ENCODE peak calls at places on chromosomes 1 and 21, in ten cellular contexts. L is GM10248, X is PC-3, T is right lobe of liver, M is WTC11, S is brain microvascular endothelial cell, K is left lung, F is pancreas, A is testis, V is GM13977. Q is an unnamed sample.
A peak's percentile ranks its signal among the peaks of the same experiment; 100 is the strongest.

GRCh38 chr1:4468386-4468785 is 186.0 kb upstream of the AJAP1 start:
- DNase-seq in L (no peak), X (no peak), T (no peak), M (no peak), S (no peak), K (no peak), F (no peak), A (no peak), V (no peak), Q (no peak)

GRCh38 chr1:32871364-32872188 is 864 bp upstream of the FNDC5 start:
- DNase-seq in L (no peak), X (no peak), T (no peak), M (no peak), S (no peak), K (no peak), F (no peak), A (peak; percentile 15), V (peak; percentile 28), Q (no peak)

GRCh38 chr1:214581785-214582184 is 21.2 kb upstream of the CENPF start:
- DNase-seq in L (no peak), X (peak; percentile 99), T (no peak), M (no peak), S (peak; percentile 43), K (no peak), F (peak; percentile 43), A (no peak), V (no peak), Q (no peak)

GRCh38 chr1:237672748-237673147 is 218.0 kb downstream of the ZP4 start:
- DNase-seq in L (no peak), X (peak; percentile 21), T (no peak), M (no peak), S (no peak), K (no peak), F (no peak), A (no peak), V (no peak), Q (peak; percentile 19)

GRCh38 chr21:35342440-35342839 is 293.3 kb upstream of the RUNX1 start:
- DNase-seq in L (peak; percentile 59), X (peak; percentile 10), T (no peak), M (no peak), S (no peak), K (no peak), F (no peak), A (no peak), V (peak; percentile 67), Q (peak; percentile 50)

GRCh38 chr1:160605792-160606520 is 26.7 kb upstream of the CD84 start:
- DNase-seq in L (no peak), X (no peak), T (no peak), M (no peak), S (no peak), K (no peak), F (no peak), A (no peak), V (no peak), Q (peak; percentile 75)

GRCh38 chr1:3625151-3625907 is 514 bp downstream of the TPRG1L start:
- DNase-seq in L (no peak), X (peak; percentile 63), T (peak; percentile 76), M (no peak), S (peak; percentile 53), K (peak; percentile 85), F (peak; percentile 61), A (peak; percentile 79), V (no peak), Q (peak; percentile 29)

GRCh38 chr1:204091787-204092312 is 18.9 kb downstream of the SOX13 start:
- DNase-seq in L (no peak), X (no peak), T (no peak), M (no peak), S (no peak), K (no peak), F (no peak), A (no peak), V (no peak), Q (no peak)

GRCh38 chr1:53599461-53599860 is 139.5 kb downstream of the GLIS1 start:
- DNase-seq in L (no peak), X (no peak), T (no peak), M (no peak), S (no peak), K (no peak), F (no peak), A (no peak), V (no peak), Q (no peak)

GRCh38 chr1:15453773-15454172 is 2.8 kb upstream of the CELA2A start:
- DNase-seq in L (no peak), X (no peak), T (no peak), M (no peak), S (no peak), K (no peak), F (peak; percentile 90), A (no peak), V (no peak), Q (no peak)

GRCh38 chr1:192463661-192464060 is 111.9 kb upstream of the RGS1 start:
- DNase-seq in L (no peak), X (no peak), T (no peak), M (no peak), S (no peak), K (no peak), F (no peak), A (no peak), V (no peak), Q (no peak)

GRCh38 chr1:32336963-32337675 is 1.1 kb upstream of the MARCKSL1 start:
- DNase-seq in L (peak; percentile 84), X (peak; percentile 40), T (peak; percentile 76), M (no peak), S (no peak), K (peak; percentile 91), F (no peak), A (no peak), V (peak; percentile 78), Q (peak; percentile 88)

GRCh38 chr1:180267761-180268555 is 37.9 kb downstream of the LHX4 start:
- DNase-seq in L (no peak), X (no peak), T (no peak), M (no peak), S (no peak), K (no peak), F (no peak), A (no peak), V (no peak), Q (no peak)

GRCh38 chr21:36992671-36993070 is 13.8 kb upstream of the RIPPLY3 start:
- DNase-seq in L (no peak), X (no peak), T (no peak), M (peak; percentile 46), S (no peak), K (no peak), F (no peak), A (no peak), V (no peak), Q (no peak)

GRCh38 chr1:232949636-232950196 is 695 bp upstream of the NTPCR start:
- DNase-seq in L (no peak), X (no peak), T (no peak), M (no peak), S (no peak), K (no peak), F (no peak), A (no peak), V (no peak), Q (no peak)

GRCh38 chr1:232950919-232951579 is 638 bp downstream of the NTPCR start:
- DNase-seq in L (peak; percentile 27), X (peak; percentile 47), T (no peak), M (no peak), S (peak; percentile 9), K (no peak), F (no peak), A (peak; percentile 31), V (peak; percentile 30), Q (peak; percentile 52)

GRCh38 chr1:232952514-232953175 is 2.2 kb downstream of the NTPCR start:
- DNase-seq in L (peak; percentile 51), X (peak; percentile 72), T (no peak), M (peak; percentile 77), S (peak; percentile 23), K (no peak), F (no peak), A (peak; percentile 50), V (peak; percentile 48), Q (peak; percentile 73)

GRCh38 chr1:232951605-232952004 is 1.2 kb downstream of the NTPCR start:
- DNase-seq in L (no peak), X (no peak), T (no peak), M (no peak), S (no peak), K (no peak), F (no peak), A (no peak), V (no peak), Q (no peak)

DNA sequence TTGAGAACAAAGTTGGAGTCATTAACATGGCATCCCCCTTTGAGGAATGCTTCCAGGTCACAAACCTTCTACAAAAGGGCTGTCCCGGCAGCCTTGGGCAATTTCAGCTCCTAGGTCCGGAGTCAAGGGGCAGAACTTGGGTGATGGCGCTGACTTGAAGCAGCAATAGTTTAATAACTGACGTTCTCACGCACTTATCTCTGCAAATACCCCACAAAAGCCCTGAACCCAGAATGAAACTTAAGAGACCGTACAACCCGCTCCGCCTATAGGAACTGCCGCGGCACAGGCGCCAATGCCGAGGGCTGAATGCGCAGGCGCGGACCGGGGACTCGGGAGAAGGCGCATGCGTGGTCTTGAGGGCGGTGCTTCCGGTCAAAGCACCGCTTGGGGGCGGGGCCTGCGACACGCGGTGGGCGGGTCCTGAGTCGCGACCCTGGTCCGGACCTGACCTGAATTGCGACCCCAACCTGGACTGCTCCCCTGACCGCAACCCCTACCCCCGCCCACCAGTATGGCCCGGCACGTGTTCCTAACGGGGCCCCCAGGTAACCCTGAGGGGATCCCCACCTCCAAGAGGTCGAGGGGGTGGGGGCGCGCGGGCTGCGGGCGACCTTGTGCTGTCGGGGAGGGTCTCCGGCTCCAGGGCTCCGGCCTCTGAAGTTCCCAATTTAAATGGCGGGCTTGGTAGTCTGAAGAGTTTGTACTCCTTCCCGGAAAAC is at the start of gene NTPCR:
- DNase-seq in L (peak; percentile 98), X (peak; percentile 98), T (peak; percentile 95), M (peak; percentile 98), S (peak; percentile 86), K (peak; percentile 98), F (peak; percentile 96), A (peak; percentile 93), V (peak; percentile 94), Q (peak; percentile 96)
- TF ChIP-seq CTCF in L (no peak), X (peak; percentile 6), T (peak; percentile 16), M (no peak), S (peak; percentile 2), K (no peak), F (no peak), A (no peak), V (no peak), Q (no peak)

GRCh38 chr1:240492832-240493440 is 119.0 kb downstream of the GREM2 start:
- DNase-seq in L (peak; percentile 9), X (no peak), T (no peak), M (peak; percentile 83), S (peak; percentile 55), K (peak; percentile 74), F (peak; percentile 27), A (peak; percentile 56), V (no peak), Q (no peak)
- TF ChIP-seq CTCF in L (no peak), X (no peak), T (no peak), M (peak; percentile 35), S (peak; percentile 65), K (no peak), F (no peak), A (peak; percentile 16), V (no peak), Q (no peak)

GRCh38 chr1:36528361-36529349 is 45.9 kb upstream of the CSF3R start:
- DNase-seq in L (no peak), X (no peak), T (no peak), M (peak; percentile 42), S (no peak), K (no peak), F (no peak), A (peak; percentile 13), V (no peak), Q (no peak)
- TF ChIP-seq CTCF in L (no peak), X (peak; percentile 48), T (no peak), M (no peak), S (peak; percentile 26), K (no peak), F (no peak), A (no peak), V (no peak), Q (no peak)

GRCh38 chr1:215992620-215993019 is 425.5 kb downstream of the KCTD3 start:
- DNase-seq in L (peak; percentile 8), X (peak; percentile 72), T (no peak), M (no peak), S (no peak), K (no peak), F (no peak), A (no peak), V (peak; percentile 4), Q (peak; percentile 5)
- TF ChIP-seq CTCF in L (peak; percentile 9), X (peak; percentile 83), T (peak; percentile 52), M (no peak), S (peak; percentile 47), K (peak; percentile 9), F (no peak), A (peak; percentile 25), V (peak; percentile 49), Q (peak; percentile 15)

Q was measured in GM12865.